ENCODE peak calls at places on chromosomes 11 and 22, in ten cellular contexts. S, R, H, P, A, U, D, G, Y and B are unnamed samples.
A peak's percentile ranks its signal among the peaks of the same experiment; 100 is the strongest.

GRCh38 chr11:45881708-45882368 is 3.6 kb upstream of the MAPK8IP1 start:
- DNase-seq in S (no peak), R (no peak), H (no peak), P (no peak), A (no peak), U (no peak), D (no peak), G (no peak), Y (no peak), B (no peak)

GRCh38 chr11:84292955-84293354 is 1006.8 kb upstream of the CCDC90B start:
- DNase-seq in S (no peak), R (peak; percentile 65), H (no peak), P (no peak), A (no peak), U (no peak), D (no peak), G (no peak), Y (no peak), B (no peak)

GRCh38 chr22:31343235-31344191 is 2.6 kb downstream of the PATZ1 start:
- DNase-seq in S (no peak), R (no peak), H (peak; percentile 93), P (no peak), A (peak; percentile 81), U (no peak), D (peak; percentile 34), G (no peak), Y (no peak), B (peak; percentile 33)

GRCh38 chr11:285021-285893 is 3.7 kb upstream of the PGGHG start:
- DNase-seq in S (no peak), R (no peak), H (no peak), P (no peak), A (no peak), U (peak; percentile 9), D (no peak), G (peak; percentile 53), Y (peak; percentile 32), B (no peak)

GRCh38 chr22:21760640-21761039 is 25.0 kb upstream of the YPEL1 start:
- DNase-seq in S (no peak), R (peak; percentile 88), H (no peak), P (no peak), A (no peak), U (no peak), D (no peak), G (no peak), Y (no peak), B (no peak)

GRCh38 chr11:34219279-34219678 is 113.8 kb downstream of the NAT10 start:
- DNase-seq in S (no peak), R (no peak), H (no peak), P (no peak), A (no peak), U (no peak), D (no peak), G (no peak), Y (no peak), B (no peak)

GRCh38 chr11:118918686-118919280 is 6.9 kb downstream of the BCL9L start:
- DNase-seq in S (no peak), R (peak; percentile 58), H (no peak), P (peak; percentile 67), A (peak; percentile 28), U (peak; percentile 56), D (no peak), G (peak; percentile 71), Y (no peak), B (no peak)

GRCh38 chr22:49930128-49930527 is 11.7 kb downstream of the CRELD2 start:
- DNase-seq in S (no peak), R (no peak), H (no peak), P (no peak), A (no peak), U (no peak), D (no peak), G (no peak), Y (no peak), B (no peak)

GRCh38 chr11:120125005-120125404 is 12.9 kb downstream of the TRIM29 start:
- DNase-seq in S (peak; percentile 38), R (peak; percentile 29), H (no peak), P (no peak), A (peak; percentile 37), U (peak; percentile 94), D (no peak), G (no peak), Y (no peak), B (no peak)

GRCh38 chr11:121485221-121485620 is 32.5 kb upstream of the SORL1-AS1 start:
- DNase-seq in S (no peak), R (no peak), H (no peak), P (no peak), A (no peak), U (no peak), D (no peak), G (no peak), Y (no peak), B (no peak)

GRCh38 chr11:121479355-121479754 is 26.6 kb upstream of the SORL1-AS1 start:
- DNase-seq in S (no peak), R (no peak), H (no peak), P (no peak), A (no peak), U (no peak), D (no peak), G (no peak), Y (no peak), B (no peak)

GRCh38 chr11:121479839-121480238 is 27.1 kb upstream of the SORL1-AS1 start:
- DNase-seq in S (no peak), R (no peak), H (no peak), P (no peak), A (no peak), U (no peak), D (no peak), G (no peak), Y (no peak), B (no peak)

GRCh38 chr11:121483805-121484478 is 31.2 kb upstream of the SORL1-AS1 start:
- DNase-seq in S (no peak), R (no peak), H (no peak), P (no peak), A (no peak), U (no peak), D (no peak), G (no peak), Y (no peak), B (no peak)

DNA sequence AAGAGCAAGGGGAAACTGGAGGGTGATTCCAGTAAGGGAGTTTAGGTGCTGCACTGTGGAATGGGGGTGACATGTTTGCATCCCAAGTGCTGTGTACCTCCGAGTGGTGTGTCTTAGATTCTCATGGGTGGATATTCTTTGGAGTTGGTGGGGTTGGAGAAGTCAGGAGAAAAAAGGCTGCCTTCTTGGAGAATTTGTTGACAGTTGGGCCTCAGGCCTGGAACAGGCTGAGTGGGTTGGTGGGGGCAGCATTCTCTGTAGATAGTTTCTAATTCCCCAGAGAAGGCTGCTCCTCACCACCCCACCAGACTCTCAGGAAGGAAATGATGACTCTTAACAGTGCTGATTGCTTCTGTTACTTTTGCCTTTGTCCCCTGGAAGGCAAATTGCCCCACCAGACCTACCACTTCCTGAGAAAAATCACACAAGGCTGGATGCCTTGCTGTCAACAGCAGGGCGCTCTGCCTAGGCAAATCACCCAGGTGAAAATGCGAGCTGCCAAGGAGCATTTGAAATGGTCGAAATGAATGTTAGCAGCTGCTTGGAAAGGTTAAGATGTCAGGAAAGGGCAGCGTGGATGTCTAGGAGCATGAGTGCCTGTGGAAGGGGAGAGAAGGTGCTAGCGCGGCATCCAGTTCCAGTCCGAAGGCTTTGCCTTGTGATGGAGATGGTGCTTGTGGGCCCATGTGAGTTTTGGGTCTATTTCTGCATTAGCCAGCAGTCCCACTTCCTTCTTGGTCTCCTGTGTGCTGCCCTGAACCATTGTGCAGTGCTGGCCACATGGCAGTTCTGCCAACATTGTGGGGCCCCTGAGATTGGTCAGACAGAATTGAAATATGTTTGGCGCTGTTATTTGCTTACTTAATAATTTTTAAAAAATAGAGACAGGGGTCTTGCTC is 29.7 kb upstream of the SORL1-AS1 start:
- DNase-seq in S (no peak), R (no peak), H (no peak), P (peak; percentile 85), A (peak; percentile 24), U (no peak), D (no peak), G (no peak), Y (no peak), B (no peak)
- H3K27ac ChIP-seq in S (no peak overlapping the region), R (no peak overlapping the region), H (peak overlapping the region; percentile 54), P (peak overlapping the region; percentile 99), A (no peak overlapping the region), U (no peak overlapping the region), D (no peak overlapping the region), G (no peak overlapping the region), Y (no peak overlapping the region), B (peak overlapping the region; percentile 53)

GRCh38 chr11:29328961-29329441 is 687.8 kb downstream of the KCNA4 start:
- DNase-seq in S (peak; percentile 62), R (peak; percentile 87), H (no peak), P (no peak), A (no peak), U (no peak), D (no peak), G (no peak), Y (no peak), B (peak; percentile 45)

GRCh38 chr11:29334781-29335140 is 682.1 kb downstream of the KCNA4 start:
- DNase-seq in S (no peak), R (no peak), H (no peak), P (no peak), A (no peak), U (no peak), D (no peak), G (no peak), Y (no peak), B (no peak)

GRCh38 chr11:29336727-29337212 is 680.1 kb downstream of the KCNA4 start:
- DNase-seq in S (no peak), R (peak; percentile 89), H (no peak), P (no peak), A (no peak), U (no peak), D (no peak), G (no peak), Y (no peak), B (no peak)

GRCh38 chr11:29333993-29334780 is 682.6 kb downstream of the KCNA4 start:
- DNase-seq in S (peak; percentile 29), R (peak; percentile 74), H (no peak), P (no peak), A (no peak), U (no peak), D (no peak), G (no peak), Y (no peak), B (peak; percentile 43)
- TF ChIP-seq CTCF in S (peak; percentile 40), R (peak; percentile 50), H (no peak), P (peak; percentile 53), A (peak; percentile 33), U (peak; percentile 50), D (peak; percentile 50), G (peak; percentile 36), Y (peak; percentile 29), B (peak; percentile 43)

GRCh38 chr11:75497788-75498404 is 27.8 kb downstream of the GDPD5 start:
- DNase-seq in S (no peak), R (no peak), H (no peak), P (no peak), A (no peak), U (no peak), D (no peak), G (no peak), Y (peak; percentile 42), B (no peak)
- H3K27ac ChIP-seq in S (no peak overlapping the region), R (no peak overlapping the region), H (no peak overlapping the region), P (no peak overlapping the region), A (no peak overlapping the region), U (no peak overlapping the region), D (no peak overlapping the region), G (peak overlapping the region; percentile 46), Y (no peak overlapping the region), B (no peak overlapping the region)

DNA sequence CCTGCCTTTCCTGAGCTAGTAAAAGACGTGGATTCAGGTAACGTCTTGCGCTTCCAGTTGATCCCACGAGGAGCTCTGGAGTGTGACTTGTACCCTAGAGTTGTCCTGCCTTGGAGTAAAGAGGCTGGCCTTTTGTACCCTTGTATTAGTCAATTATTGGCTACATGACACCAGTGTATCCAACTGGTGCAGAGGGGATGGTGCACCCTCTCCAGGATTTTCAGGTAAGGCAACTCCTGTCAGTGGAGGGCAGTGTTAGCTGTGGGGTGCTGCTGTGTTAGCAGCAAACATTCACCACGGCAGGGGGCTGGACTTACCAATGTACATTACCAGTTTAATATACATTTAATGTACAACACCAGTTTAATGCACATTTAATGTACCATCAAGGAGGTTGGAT is 233.5 kb downstream of the MIAT start:
- DNase-seq in S (peak; percentile 0), R (no peak), H (no peak), P (no peak), A (no peak), U (no peak), D (no peak), G (no peak), Y (no peak), B (no peak)
- TF ChIP-seq CTCF in S (peak; percentile 10), R (no peak), H (no peak), P (peak; percentile 11), A (no peak), U (no peak), D (no peak), G (no peak), Y (no peak), B (no peak)